ENCODE peak calls at places on chromosomes 16 and 17, in four cellular contexts. One of them, this sample, is unnamed.

GRCh38 chr17:36608794-36609497 is 7.6 kb downstream of the MRM1 start:
- DNase-seq in endothelial cell of umbilical vein: peak
- DNase-seq in fibroblast of lung: peak
- DNase-seq in neural progenitor cell: peak
- DNase-seq in this sample: peak

GRCh38 chr16:287298-287811 is 4.4 kb downstream of the PDIA2 start:
- DNase-seq in neural progenitor cell: no peak
- DNase-seq in fibroblast of lung: no peak
- DNase-seq in endothelial cell of umbilical vein: no peak
- DNase-seq in this sample: no peak

GRCh38 chr16:75304521-75305363 is 53.3 kb upstream of the BCAR1 start:
- DNase-seq in neural progenitor cell: no peak
- DNase-seq in endothelial cell of umbilical vein: peak
- DNase-seq in fibroblast of lung: peak
- DNase-seq in this sample: peak

GRCh38 chr16:81238296-81239011 is at the start of gene BCO1:
- DNase-seq in fibroblast of lung: peak
- DNase-seq in neural progenitor cell: peak
- DNase-seq in endothelial cell of umbilical vein: peak
- DNase-seq in this sample: peak

GRCh38 chr17:9240659-9241370 is 219.5 kb downstream of the NTN1 start:
- DNase-seq in neural progenitor cell: peak
- DNase-seq in fibroblast of lung: peak
- DNase-seq in endothelial cell of umbilical vein: peak
- DNase-seq in this sample: peak

GRCh38 chr16:27102701-27103575 is 36.2 kb downstream of the C16orf82 start:
- DNase-seq in neural progenitor cell: no peak
- DNase-seq in fibroblast of lung: no peak
- DNase-seq in endothelial cell of umbilical vein: no peak
- DNase-seq in this sample: no peak

GRCh38 chr17:6066183-6066948 is 3.8 kb upstream of the WSCD1 start:
- DNase-seq in fibroblast of lung: no peak
- DNase-seq in neural progenitor cell: no peak
- DNase-seq in endothelial cell of umbilical vein: no peak
- DNase-seq in this sample: peak

GRCh38 chr17:34582901-34583245 is 3.5 kb downstream of the TMEM132E start:
- DNase-seq in endothelial cell of umbilical vein: no peak
- DNase-seq in fibroblast of lung: no peak
- DNase-seq in neural progenitor cell: no peak
- DNase-seq in this sample: no peak

GRCh38 chr17:39461911-39462641 is 790 bp downstream of the CDK12 start:
- DNase-seq in endothelial cell of umbilical vein: peak
- DNase-seq in neural progenitor cell: no peak
- DNase-seq in fibroblast of lung: peak
- DNase-seq in this sample: no peak

GRCh38 chr17:39872700-39873099 is 4.7 kb downstream of the ZPBP2 start:
- DNase-seq in neural progenitor cell: no peak
- DNase-seq in endothelial cell of umbilical vein: peak
- DNase-seq in fibroblast of lung: peak
- DNase-seq in this sample: no peak

GRCh38 chr17:31425646-31426045 is 34.2 kb downstream of the RAB11FIP4 start:
- DNase-seq in endothelial cell of umbilical vein: no peak
- DNase-seq in neural progenitor cell: peak
- DNase-seq in fibroblast of lung: no peak
- DNase-seq in this sample: no peak

GRCh38 chr16:69566437-69567030 is 768 bp downstream of the NFAT5 start:
- DNase-seq in endothelial cell of umbilical vein: peak
- DNase-seq in fibroblast of lung: peak
- DNase-seq in neural progenitor cell: peak
- DNase-seq in this sample: peak

DNA sequence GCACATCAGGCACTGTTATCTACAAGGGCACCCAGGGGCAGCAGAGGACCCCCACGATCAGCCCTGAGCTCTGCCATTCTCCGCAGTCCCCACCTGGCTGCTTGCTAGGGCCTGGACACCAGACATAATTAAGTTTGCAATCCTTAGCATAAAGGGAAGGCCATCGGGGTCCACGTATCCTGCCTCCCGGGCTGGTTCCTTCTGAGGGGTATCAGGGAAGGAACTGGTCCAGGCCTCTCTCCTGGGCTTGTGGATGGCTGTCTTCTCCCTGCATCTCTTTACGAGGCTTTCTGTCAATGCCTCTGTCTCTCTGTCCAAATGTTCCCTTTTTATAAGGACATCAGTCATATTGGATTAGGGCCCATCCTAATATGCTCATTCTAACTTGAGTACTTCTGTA is 77.8 kb downstream of the CYLD start:
- DNase-seq in fibroblast of lung: no peak
- DNase-seq in neural progenitor cell: no peak
- DNase-seq in endothelial cell of umbilical vein: no peak
- DNase-seq in this sample: no peak
- TF ChIP-seq EZH2 in fibroblast of lung: no peak
- TF ChIP-seq EZH2 in neural progenitor cell: no peak
- TF ChIP-seq EZH2 in endothelial cell of umbilical vein: no peak
- TF ChIP-seq EZH2 in this sample: no peak

DNA sequence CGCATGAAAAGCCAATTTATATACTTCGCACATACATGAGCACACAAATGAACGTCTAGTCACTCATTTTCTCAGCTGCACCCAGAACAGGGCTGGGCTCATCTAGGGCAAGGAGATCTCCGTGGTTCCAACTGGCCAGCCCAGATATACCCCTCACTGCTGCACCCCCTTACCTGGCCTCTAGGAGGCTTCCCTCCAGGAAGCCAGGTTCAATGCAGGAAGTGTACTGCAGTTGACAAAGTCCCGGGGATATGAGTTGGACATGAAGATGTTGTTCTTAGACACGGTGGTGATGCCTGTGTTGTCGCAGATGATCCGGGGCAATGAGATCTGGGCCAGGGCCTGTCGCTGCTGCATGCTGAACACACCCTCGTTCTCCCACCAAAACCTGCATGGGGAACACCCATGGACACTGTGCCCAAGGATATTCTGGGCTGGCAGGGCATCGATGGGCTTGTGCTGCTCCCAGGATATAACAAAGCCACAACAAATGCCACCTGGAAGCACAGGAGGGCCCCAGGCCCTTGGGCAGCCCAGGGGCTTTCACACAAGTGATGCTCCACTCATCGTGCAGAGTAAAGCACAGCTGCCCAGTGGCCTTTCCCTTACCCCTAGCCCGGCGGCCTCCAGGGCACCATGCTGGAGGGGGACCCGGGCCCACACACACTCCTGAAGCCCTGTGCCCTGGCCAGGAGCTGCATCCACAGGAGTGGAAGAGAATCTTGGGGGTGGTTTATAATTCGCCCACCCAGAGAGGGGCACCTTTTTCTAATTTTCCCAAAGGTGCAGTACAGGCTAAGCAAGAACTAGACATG is 10.1 kb downstream of the MPO start:
- DNase-seq in neural progenitor cell: no peak
- DNase-seq in fibroblast of lung: no peak
- DNase-seq in endothelial cell of umbilical vein: no peak
- DNase-seq in this sample: no peak
- H3K27ac ChIP-seq in neural progenitor cell: no peak
- H3K27ac ChIP-seq in fibroblast of lung: no peak
- H3K27ac ChIP-seq in endothelial cell of umbilical vein: no peak
- H3K27ac ChIP-seq in this sample: no peak

GRCh38 chr17:49738456-49739163 is 25.3 kb downstream of the FAM117A start:
- DNase-seq in endothelial cell of umbilical vein: no peak
- DNase-seq in fibroblast of lung: no peak
- DNase-seq in neural progenitor cell: no peak
- DNase-seq in this sample: no peak
- H3K4me2 ChIP-seq in endothelial cell of umbilical vein: no peak
- H3K4me2 ChIP-seq in fibroblast of lung: no peak
- H3K4me2 ChIP-seq in neural progenitor cell: no peak
- H3K4me2 ChIP-seq in this sample: no peak

DNA sequence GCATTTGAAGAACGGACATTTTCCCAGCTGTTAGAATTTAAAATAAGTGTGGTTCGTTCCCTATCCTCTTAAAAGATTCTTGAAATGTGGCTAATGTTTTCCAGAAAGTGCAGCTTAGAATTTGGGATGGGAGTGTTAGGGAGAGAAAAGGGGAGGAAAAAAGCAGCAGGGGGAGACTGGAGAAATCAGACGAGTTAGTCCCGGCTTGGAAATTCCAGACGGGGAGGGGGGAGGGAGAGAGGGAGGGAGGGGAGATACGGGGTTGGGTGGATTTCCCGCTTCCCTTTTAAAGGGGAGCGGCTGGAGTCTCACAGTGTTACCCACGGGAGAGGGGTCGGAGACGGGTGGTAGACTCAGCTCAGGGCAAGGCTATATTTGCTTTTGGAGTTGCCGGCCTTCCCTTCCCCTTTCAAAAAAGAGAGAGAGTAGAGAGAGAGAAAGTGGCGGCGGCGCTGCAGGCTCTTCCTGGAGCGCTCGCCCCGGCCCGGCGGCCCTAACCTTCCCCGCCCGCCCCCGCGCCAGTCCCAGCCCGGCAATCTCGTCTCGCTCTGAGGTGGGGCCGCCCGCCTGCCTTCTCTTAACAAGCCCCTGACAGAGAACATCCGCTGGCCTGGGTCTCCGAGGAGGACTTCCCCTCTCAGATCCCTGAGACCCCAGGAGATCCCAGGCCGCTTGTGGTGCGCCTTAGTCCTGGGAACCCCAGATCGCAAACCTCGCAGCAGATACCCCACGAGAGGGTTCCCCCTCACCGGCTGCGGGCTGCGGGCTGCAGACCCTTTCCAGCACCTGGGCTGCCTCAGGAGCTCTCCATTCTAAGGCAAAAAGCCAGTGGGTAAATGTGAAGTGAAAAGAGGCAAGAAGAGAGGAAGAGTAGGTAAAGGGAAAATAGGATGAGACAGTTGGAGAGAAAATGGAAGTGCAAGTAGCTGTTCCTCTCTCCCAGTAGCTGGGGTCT is 6.6 kb downstream of the IGF2BP1 start:
- DNase-seq in fibroblast of lung: peak
- DNase-seq in endothelial cell of umbilical vein: peak
- DNase-seq in neural progenitor cell: peak
- DNase-seq in this sample: peak
- TF ChIP-seq EZH2 in fibroblast of lung: peak
- TF ChIP-seq EZH2 in endothelial cell of umbilical vein: no peak
- TF ChIP-seq EZH2 in neural progenitor cell: no peak
- TF ChIP-seq EZH2 in this sample: no peak

GRCh38 chr17:4204676-4205075 is 59.1 kb downstream of the ANKFY1 start:
- DNase-seq in neural progenitor cell: no peak
- DNase-seq in fibroblast of lung: peak
- DNase-seq in endothelial cell of umbilical vein: peak
- DNase-seq in this sample: peak
- H3K27ac ChIP-seq in neural progenitor cell: no peak
- H3K27ac ChIP-seq in fibroblast of lung: peak
- H3K27ac ChIP-seq in endothelial cell of umbilical vein: peak
- H3K27ac ChIP-seq in this sample: peak

GRCh38 chr17:15255713-15256454 is 9.2 kb downstream of the PMP22 start:
- DNase-seq in neural progenitor cell: no peak
- DNase-seq in endothelial cell of umbilical vein: no peak
- DNase-seq in fibroblast of lung: no peak
- DNase-seq in this sample: no peak

GRCh38 chr17:15257316-15257925 is 7.7 kb downstream of the PMP22 start:
- DNase-seq in fibroblast of lung: peak
- DNase-seq in neural progenitor cell: peak
- DNase-seq in endothelial cell of umbilical vein: peak
- DNase-seq in this sample: peak

GRCh38 chr17:15260376-15261062 is 4.6 kb downstream of the PMP22 start:
- DNase-seq in endothelial cell of umbilical vein: peak
- DNase-seq in neural progenitor cell: peak
- DNase-seq in fibroblast of lung: peak
- DNase-seq in this sample: peak

GRCh38 chr17:15261063-15261817 is 3.9 kb downstream of the PMP22 start:
- DNase-seq in endothelial cell of umbilical vein: peak
- DNase-seq in fibroblast of lung: peak
- DNase-seq in neural progenitor cell: peak
- DNase-seq in this sample: peak

DNA sequence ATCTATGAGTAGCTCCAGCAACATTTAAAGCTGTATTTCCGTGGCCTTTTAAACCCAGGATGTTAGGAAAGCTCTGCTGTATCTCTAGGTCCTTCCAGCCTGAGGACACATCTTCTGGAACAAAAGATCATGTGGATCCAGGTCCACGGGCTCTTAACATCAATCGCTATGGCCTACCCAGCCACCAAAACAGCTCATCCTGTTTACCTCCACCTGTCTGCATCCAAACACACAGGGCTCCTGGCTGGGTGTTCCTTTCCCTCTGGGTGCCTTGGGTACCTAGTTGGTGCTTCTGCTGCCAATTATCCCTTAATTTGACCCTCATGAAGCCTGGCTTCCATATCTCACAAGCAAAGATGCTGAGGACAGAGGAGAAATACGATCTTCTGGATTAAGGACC is 7.0 kb downstream of the PMP22 start:
- DNase-seq in neural progenitor cell: no peak
- DNase-seq in fibroblast of lung: no peak
- DNase-seq in endothelial cell of umbilical vein: no peak
- DNase-seq in this sample: no peak
- H3K4me2 ChIP-seq in neural progenitor cell: no peak
- H3K4me2 ChIP-seq in fibroblast of lung: no peak
- H3K4me2 ChIP-seq in endothelial cell of umbilical vein: no peak
- H3K4me2 ChIP-seq in this sample: peak

GRCh38 chr17:8122923-8123694 is 797 bp downstream of the HES7 start:
- DNase-seq in fibroblast of lung: peak
- DNase-seq in endothelial cell of umbilical vein: peak
- DNase-seq in neural progenitor cell: peak
- DNase-seq in this sample: peak
- TF ChIP-seq EZH2 in fibroblast of lung: no peak
- TF ChIP-seq EZH2 in endothelial cell of umbilical vein: peak
- TF ChIP-seq EZH2 in neural progenitor cell: peak
- TF ChIP-seq EZH2 in this sample: no peak

This sample was measured in hepatocyte.